ENCODE peak calls at places on chromosome 19, in four cellular contexts. A is NT2/D1, I is endothelial cell of umbilical vein, Y is mesendoderm. N is an unnamed sample.

GRCh38 chr19:33450689-33451088 is 70.9 kb downstream of the PEPD start:
- DNase-seq in I (no peak), Y (no peak), A (no peak), N (no peak)

GRCh38 chr19:30223866-30224688 is 148.1 kb upstream of the ZNF536 start:
- DNase-seq in I (no peak), Y (no peak), A (no peak), N (no peak)

GRCh38 chr19:10566658-10567410 is 1.0 kb upstream of the KRI1 start:
- DNase-seq in A (no peak), I (no peak), Y (no peak), N (no peak)

GRCh38 chr19:55299991-55300390 is 16.2 kb downstream of the BRSK1 start:
- DNase-seq in Y (no peak), A (no peak), I (no peak), N (no peak)

GRCh38 chr19:33434090-33434885 is 60.8 kb downstream of the CEBPG start:
- DNase-seq in I (no peak), Y (no peak), A (no peak), N (no peak)

GRCh38 chr19:33780746-33781145 is 15.9 kb upstream of the KCTD15 start:
- DNase-seq in A (no peak), Y (no peak), I (no peak), N (no peak)

GRCh38 chr19:4504297-4504701 is 14.0 kb downstream of the PLIN4 start:
- DNase-seq in Y (no peak), A (no peak), I (no peak), N (no peak)

GRCh38 chr19:21463449-21464105 is 41.8 kb upstream of the ZNF429 start:
- DNase-seq in Y (peak; percentile 98), I (no peak), A (peak; percentile 94), N (no peak)

GRCh38 chr19:17448190-17448967 is at the start of gene TMEM221:
- DNase-seq in I (no peak), A (no peak), Y (peak; percentile 66), N (peak; percentile 78)

GRCh38 chr19:10286803-10287737 is at the start of gene ICAM4:
- DNase-seq in Y (peak; percentile 68), I (peak; percentile 49), A (no peak), N (peak; percentile 18)

GRCh38 chr19:50232600-50232999 is 29.2 kb downstream of the MYH14 start:
- DNase-seq in I (no peak), A (no peak), Y (no peak), N (no peak)
- H3K9ac ChIP-seq in I (no peak overlapping the region), A (no peak overlapping the region), Y (no peak overlapping the region), N (no peak overlapping the region)

GRCh38 chr19:28731577-28731976 is 481.4 kb downstream of the UQCRFS1 start:
- DNase-seq in Y (no peak), I (no peak), A (no peak), N (no peak)
- H3K4me1 ChIP-seq in Y (no peaks in the 10 kb centered on the region), I (no peaks in the 10 kb centered on the region), A (no peaks in the 10 kb centered on the region), N (no peaks in the 10 kb centered on the region)

GRCh38 chr19:49442793-49443365 is 1.6 kb upstream of the SLC17A7 start:
- DNase-seq in I (peak; percentile 83), A (peak; percentile 90), Y (peak; percentile 98), N (peak; percentile 88)

GRCh38 chr19:49443366-49444099 is 2.2 kb upstream of the SLC17A7 start:
- DNase-seq in A (peak; percentile 85), I (peak; percentile 92), Y (peak; percentile 98), N (peak; percentile 97)

GRCh38 chr19:49441960-49442350 is 628 bp upstream of the SLC17A7 start:
- DNase-seq in Y (no peak), A (no peak), I (no peak), N (no peak)

GRCh38 chr19:49441210-49441959 is at the start of gene SLC17A7:
- DNase-seq in Y (peak; percentile 68), A (no peak), I (no peak), N (peak; percentile 48)

GRCh38 chr19:49442354-49442753 is 1.0 kb upstream of the SLC17A7 start:
- DNase-seq in I (no peak), A (no peak), Y (no peak), N (no peak)
- H3K4me3 ChIP-seq in I (no peak overlapping the region), A (no peak overlapping the region), Y (no peak overlapping the region), N (peak overlapping the region; percentile 54)

DNA sequence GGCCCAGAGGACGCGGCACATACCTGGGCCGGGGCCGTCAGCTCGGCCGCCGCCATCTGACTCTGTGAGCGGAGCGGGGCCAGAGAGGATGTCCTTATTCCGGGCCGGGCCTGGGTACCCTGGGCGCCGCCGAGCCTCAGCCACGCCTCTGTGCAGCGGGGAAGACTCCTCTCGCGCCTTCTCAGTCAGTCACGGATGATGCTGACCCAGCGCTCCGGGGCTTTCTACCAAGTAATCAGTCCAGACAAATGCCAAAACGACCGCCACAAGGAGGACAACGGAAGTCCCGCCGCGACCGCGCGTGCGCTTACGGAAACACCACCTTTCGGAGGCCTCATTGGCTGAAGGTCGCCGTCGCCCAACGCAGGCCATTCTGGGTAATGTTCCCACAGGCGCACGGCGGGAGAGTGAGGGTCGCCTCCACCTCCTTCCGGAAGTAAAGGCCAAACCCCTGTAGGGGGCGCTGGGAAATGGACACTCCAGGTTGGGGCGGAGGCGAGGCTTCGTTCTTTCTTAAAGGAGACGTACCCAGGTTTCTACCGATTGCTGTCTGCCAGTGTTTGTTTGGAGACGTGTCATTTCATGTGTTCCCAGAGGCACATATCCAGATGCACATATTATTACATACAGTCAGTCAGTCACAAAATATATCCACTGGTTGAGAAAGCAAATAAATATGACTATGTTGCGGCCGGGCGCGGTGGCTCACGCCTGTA is at the start of gene ZNF256:
- DNase-seq in I (peak; percentile 92), A (peak; percentile 92), Y (peak; percentile 98), N (peak; percentile 97)
- H3K9ac ChIP-seq in I (peak within 1 kb of the TSS; percentile 42), A (peak within 1 kb of the TSS; percentile 93), Y (peak within 1 kb of the TSS; percentile 82), N (peak within 1 kb of the TSS; percentile 92)

GRCh38 chr19:39135701-39136100 is 10.1 kb downstream of the PAK4 start:
- DNase-seq in I (no peak), Y (no peak), A (no peak), N (no peak)
- H3K4me1 ChIP-seq in I (peaks cover 19% of the 10 kb centered on the region), Y (peaks cover 26% of the 10 kb centered on the region), A (peaks cover 38% of the 10 kb centered on the region), N (peaks cover 10% of the 10 kb centered on the region)

GRCh38 chr19:40366697-40367561 is 18.4 kb downstream of the PLD3 start:
- DNase-seq in A (peak; percentile 35), Y (peak; percentile 90), I (no peak), N (no peak)
- H3K4me3 ChIP-seq in A (peak overlapping the region; percentile 54), Y (no peak overlapping the region), I (no peak overlapping the region), N (no peak overlapping the region)

GRCh38 chr19:46546194-46546896 is 50.7 kb upstream of the PNMA8B start:
- DNase-seq in A (no peak), Y (peak; percentile 78), I (peak; percentile 15), N (no peak)
- H3K9ac ChIP-seq in A (no peak overlapping the region), Y (peak overlapping the region; percentile 27), I (no peak overlapping the region), N (no peak overlapping the region)

GRCh38 chr19:39833464-39834286 is at the start of gene DYRK1B:
- DNase-seq in I (peak; percentile 97), Y (peak; percentile 98), A (peak; percentile 91), N (peak; percentile 99)
- H3K4me1 ChIP-seq in I (peaks cover 8% of the 10 kb centered on the region), Y (no peaks in the 10 kb centered on the region), A (no peaks in the 10 kb centered on the region), N (peaks cover 17% of the 10 kb centered on the region)